ENCODE peak calls at places on chromosomes 3 and 15, in five cellular contexts. A is epithelial cell of prostate; X is AG08396; Q is NCI-H1930; W is activated CD4-positive, alpha-beta T cell treated with anti-CD3 and anti-CD28 coated beads, Interleukin-2, amount 50 U/mL, for 24 hours. L is an unnamed sample.

GRCh38 chr3:185688808-185689207 is 102.7 kb downstream of the SENP2 start:
- DNase-seq in A (peak; percentile 93), X (peak; percentile 86), Q (no peak), W (no peak), L (peak; percentile 95)

GRCh38 chr15:59741274-59741906 is 52.3 kb upstream of the BNIP2 start:
- DNase-seq in A (no peak), X (peak; percentile 19), Q (no peak), W (no peak), L (peak; percentile 10)

GRCh38 chr15:68129072-68129471 is 75.0 kb downstream of the PIAS1 start:
- DNase-seq in A (no peak), X (no peak), Q (no peak), W (no peak), L (no peak)

GRCh38 chr3:196207833-196208607 is 3.2 kb downstream of the ZDHHC19 start:
- DNase-seq in A (no peak), X (peak; percentile 76), Q (peak; percentile 7), W (no peak), L (no peak)

GRCh38 chr3:124705552-124705951 is 24.7 kb upstream of the UMPS start:
- DNase-seq in A (no peak), X (no peak), Q (no peak), W (no peak), L (no peak)

GRCh38 chr3:196174652-196175051 is 36.5 kb downstream of the ZDHHC19 start:
- DNase-seq in A (no peak), X (no peak), Q (no peak), W (no peak), L (no peak)

GRCh38 chr15:74789171-74789627 is 7.3 kb downstream of the CSK start:
- DNase-seq in A (no peak), X (no peak), Q (no peak), W (no peak), L (no peak)

GRCh38 chr3:48240711-48241491 is at the start of gene ZNF589:
- DNase-seq in A (peak; percentile 70), X (peak; percentile 91), Q (peak; percentile 87), W (peak; percentile 85), L (peak; percentile 82)

GRCh38 chr3:184531580-184532290 is 29.9 kb upstream of the EPHB3 start:
- DNase-seq in A (no peak), X (no peak), Q (no peak), W (no peak), L (no peak)

GRCh38 chr15:51861557-51862350 is 32.3 kb downstream of the TMOD3 start:
- DNase-seq in A (no peak), X (no peak), Q (no peak), W (no peak), L (peak; percentile 80)

GRCh38 chr3:16543242-16543864 is 29.9 kb upstream of the RFTN1 start:
- DNase-seq in A (no peak), X (no peak), Q (no peak), W (no peak), L (no peak)

GRCh38 chr15:79028411-79028964 is 62.1 kb downstream of the RASGRF1 start:
- DNase-seq in A (no peak), X (peak; percentile 58), Q (peak; percentile 15), W (no peak), L (peak; percentile 21)

GRCh38 chr15:76954744-76955143 is 23.2 kb downstream of the RCN2 start:
- DNase-seq in A (no peak), X (no peak), Q (no peak), W (no peak), L (peak; percentile 1)